ENCODE peak calls at places on chromosomes 2 and 18, in seven cellular contexts. G is cardiac muscle cell; V is psoas muscle; P is SK-N-SH; M is suprapubic skin; Y is CD8-positive, alpha-beta T cell; X is MM.1S. U is an unnamed sample.

GRCh38 chr2:239223330-239224248 is 177.2 kb downstream of the HDAC4 start:
- DNase-seq in X (no peak), P (no peak), G (no peak), M (peak), V (no peak), Y (no peak), U (no peak)

GRCh38 chr2:119311371-119311770 is 55.3 kb downstream of the C2orf76 start:
- DNase-seq in M (no peak), P (no peak), X (peak), V (no peak), G (peak), Y (no peak), U (no peak)

GRCh38 chr2:235534608-235535422 is 41.0 kb downstream of the AGAP1 start:
- DNase-seq in G (no peak), M (no peak), Y (no peak), V (no peak), X (no peak), P (no peak), U (no peak)

GRCh38 chr2:3483227-3483985 is 35.9 kb downstream of the ADI1 start:
- DNase-seq in Y (no peak), P (no peak), X (no peak), V (peak), M (peak), G (peak), U (peak)

GRCh38 chr2:230582851-230583283 is 129.8 kb upstream of the CAB39 start:
- DNase-seq in Y (no peak), V (no peak), P (no peak), M (no peak), G (no peak), X (no peak), U (no peak)

GRCh38 chr18:80159713-80160636 is 50.9 kb downstream of the ADNP2 start:
- DNase-seq in G (no peak), X (no peak), P (no peak), Y (peak), V (peak), M (no peak), U (no peak)

GRCh38 chr2:66515743-66516142 is 80.8 kb downstream of the MEIS1 start:
- DNase-seq in Y (no peak), P (no peak), X (no peak), G (no peak), M (no peak), V (no peak), U (no peak)

GRCh38 chr2:46387886-46388515 is 90.8 kb downstream of the EPAS1 start:
- DNase-seq in X (no peak), M (no peak), P (no peak), Y (no peak), G (no peak), V (no peak), U (no peak)

GRCh38 chr2:189830510-189830909 is 46.3 kb downstream of the PMS1 start:
- DNase-seq in Y (no peak), G (peak), M (no peak), X (no peak), P (no peak), V (no peak), U (no peak)

GRCh38 chr2:62344472-62344871 is 148.6 kb downstream of the B3GNT2 start:
- DNase-seq in G (no peak), Y (no peak), M (no peak), X (peak), V (no peak), P (no peak), U (no peak)

GRCh38 chr18:23963443-23964185 is 50.9 kb upstream of the TTC39C start:
- DNase-seq in M (no peak), Y (no peak), G (no peak), P (no peak), V (no peak), X (no peak), U (no peak)

GRCh38 chr2:150735894-150736498 is 248.5 kb upstream of the RND3 start:
- DNase-seq in P (no peak), M (no peak), Y (no peak), G (no peak), V (no peak), X (no peak), U (no peak)

GRCh38 chr18:8300749-8301148 is 308.5 kb upstream of the RAB12 start:
- DNase-seq in Y (no peak), M (no peak), G (no peak), V (no peak), X (no peak), P (no peak), U (no peak)

GRCh38 chr18:36653870-36654269 is 174.9 kb downstream of the TPGS2 start:
- DNase-seq in G (no peak), V (no peak), X (no peak), M (no peak), P (no peak), Y (no peak), U (no peak)

GRCh38 chr18:24734058-24734457 is 273.6 kb downstream of the HRH4 start:
- DNase-seq in G (peak), P (peak), V (no peak), X (no peak), Y (no peak), M (no peak), U (no peak)

GRCh38 chr18:9684901-9685738 is 23.0 kb upstream of the RAB31 start:
- DNase-seq in Y (no peak), X (no peak), P (no peak), G (no peak), M (no peak), V (no peak), U (no peak)

GRCh38 chr2:190583507-190584337 is 49.2 kb upstream of the NEMP2 start:
- DNase-seq in P (peak), X (no peak), V (peak), M (no peak), Y (no peak), G (no peak), U (no peak)

GRCh38 chr2:231046908-231047269 is 9.6 kb downstream of the C2orf72 start:
- DNase-seq in M (no peak), V (no peak), Y (no peak), P (no peak), X (no peak), G (no peak), U (no peak)

GRCh38 chr2:70248145-70248809 is at the start of gene TIA1:
- DNase-seq in P (peak), V (peak), Y (peak), X (peak), G (peak), M (peak), U (peak)

GRCh38 chr2:106827178-106827577 is 58.8 kb downstream of the ST6GAL2 start:
- DNase-seq in Y (no peak), M (no peak), V (no peak), X (no peak), P (no peak), G (no peak), U (no peak)

GRCh38 chr2:239178484-239178883 is 222.3 kb downstream of the HDAC4 start:
- DNase-seq in G (no peak), X (no peak), P (no peak), V (no peak), Y (no peak), M (peak), U (no peak)

GRCh38 chr2:223641062-223641461 is 38.9 kb upstream of the SCG2 start:
- DNase-seq in M (no peak), X (no peak), G (no peak), Y (no peak), V (no peak), P (peak), U (no peak)

GRCh38 chr2:71332413-71332866 is 858 bp downstream of the ZNF638 start:
- DNase-seq in M (no peak), V (no peak), X (no peak), P (no peak), Y (no peak), G (no peak), U (no peak)

GRCh38 chr2:23803275-23803964 is 123.5 kb downstream of the ATAD2B start:
- DNase-seq in M (no peak), V (no peak), Y (no peak), G (no peak), P (no peak), X (no peak), U (no peak)

GRCh38 chr2:10438688-10439087 is 9.4 kb downstream of the ODC1 start:
- DNase-seq in P (no peak), V (peak), X (no peak), M (no peak), Y (no peak), G (no peak), U (no peak)

GRCh38 chr2:10439185-10439879 is 8.8 kb downstream of the ODC1 start:
- DNase-seq in G (no peak), M (no peak), V (no peak), X (no peak), Y (no peak), P (no peak), U (no peak)

GRCh38 chr2:10439971-10440370 is 8.2 kb downstream of the ODC1 start:
- DNase-seq in P (no peak), X (no peak), M (no peak), G (no peak), Y (no peak), V (no peak), U (no peak)

GRCh38 chr2:10436711-10437110 is 11.4 kb downstream of the ODC1 start:
- DNase-seq in V (peak), P (no peak), Y (no peak), M (no peak), G (no peak), X (no peak), U (no peak)

GRCh38 chr2:10437806-10438205 is 10.3 kb downstream of the ODC1 start:
- DNase-seq in P (no peak), X (no peak), G (no peak), V (peak), Y (no peak), M (no peak), U (no peak)
- H3K27ac ChIP-seq in P (no peak), X (no peak), G (no peak), V (no peak), Y (no peak), M (no peak), U (no peak)

GRCh38 chr2:175883586-175884194 is 118.4 kb downstream of the LNPK start:
- DNase-seq in X (no peak), V (no peak), G (no peak), M (no peak), P (no peak), Y (no peak), U (no peak)
- TF ChIP-seq CTCF in X (no peak), V (no peak), G (no peak), M (no peak), P (no peak), Y (no peak), U (no peak)

GRCh38 chr2:55957142-55957541 is 33.6 kb upstream of the EFEMP1 start:
- DNase-seq in G (no peak), Y (no peak), X (no peak), M (no peak), V (no peak), P (no peak), U (no peak)

GRCh38 chr2:55952415-55952814 is 28.8 kb upstream of the EFEMP1 start:
- DNase-seq in Y (no peak), V (no peak), G (no peak), M (no peak), X (no peak), P (no peak), U (no peak)

GRCh38 chr2:55951533-55951932 is 28.0 kb upstream of the EFEMP1 start:
- DNase-seq in X (no peak), M (no peak), Y (no peak), V (no peak), G (no peak), P (no peak), U (no peak)

GRCh38 chr2:55958756-55959155 is 35.2 kb upstream of the EFEMP1 start:
- DNase-seq in X (no peak), V (no peak), P (no peak), Y (no peak), M (no peak), G (no peak), U (no peak)

GRCh38 chr2:55954306-55955035 is 30.9 kb upstream of the EFEMP1 start:
- DNase-seq in V (no peak), G (no peak), Y (no peak), M (no peak), X (no peak), P (no peak), U (no peak)
- H3K27ac ChIP-seq in V (no peak), G (no peak), Y (no peak), M (peak), X (no peak), P (no peak), U (peak)

GRCh38 chr2:112480540-112481049 is 1.4 kb upstream of the TTL start:
- DNase-seq in M (no peak), X (peak), Y (no peak), G (no peak), P (peak), V (no peak), U (no peak)
- TF ChIP-seq CTCF in M (no peak), X (no peak), Y (no peak), G (no peak), P (no peak), V (no peak), U (no peak)

GRCh38 chr2:31561823-31562222 is 18.9 kb downstream of the SRD5A2 start:
- DNase-seq in Y (no peak), P (no peak), X (no peak), V (no peak), G (no peak), M (no peak), U (no peak)

GRCh38 chr2:31553362-31553761 is 27.4 kb downstream of the SRD5A2 start:
- DNase-seq in V (no peak), Y (no peak), P (no peak), G (no peak), M (no peak), X (no peak), U (no peak)

GRCh38 chr2:31556921-31557320 is 23.8 kb downstream of the SRD5A2 start:
- DNase-seq in P (no peak), X (no peak), M (no peak), V (no peak), Y (no peak), G (no peak), U (no peak)

GRCh38 chr2:31558401-31559295 is 22.1 kb downstream of the SRD5A2 start:
- DNase-seq in M (peak), X (no peak), P (no peak), V (peak), G (no peak), Y (no peak), U (no peak)

DNA sequence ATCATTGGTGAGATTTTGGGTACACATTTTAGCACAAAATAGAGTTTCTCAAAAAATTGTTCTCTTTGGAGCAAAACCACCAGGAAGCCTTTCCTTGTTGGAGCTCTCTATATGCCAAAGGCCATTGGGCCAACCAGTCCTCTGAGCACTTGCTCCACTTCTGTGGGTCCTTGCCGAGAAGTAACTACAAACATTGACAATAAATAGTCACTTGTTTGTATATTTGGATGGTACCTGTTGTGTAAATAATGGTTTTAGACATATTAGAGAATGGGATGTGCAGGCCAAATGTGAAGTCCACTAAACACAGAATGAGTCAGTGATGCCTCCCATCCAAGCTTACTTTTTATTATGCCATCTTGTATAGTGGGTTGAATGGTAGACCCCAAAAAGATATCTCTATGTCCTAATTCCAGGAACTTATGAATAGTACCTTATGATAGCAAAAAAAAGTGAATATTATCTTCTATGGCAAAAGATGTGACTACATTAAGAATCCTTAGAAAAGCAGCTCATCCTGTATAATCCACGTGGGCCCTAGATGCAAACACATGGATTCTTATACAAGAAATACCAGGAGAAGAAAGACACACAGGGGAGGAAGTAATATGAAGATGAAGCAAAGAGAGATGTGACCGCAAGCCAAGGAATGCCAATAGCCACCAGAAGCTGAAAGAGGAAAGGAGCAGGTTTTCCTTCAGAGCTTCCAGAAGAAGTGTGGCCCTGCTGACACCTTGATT is 24.6 kb downstream of the SRD5A2 start:
- DNase-seq in Y (no peak), M (no peak), X (no peak), G (no peak), V (no peak), P (no peak), U (no peak)
- H3K27ac ChIP-seq in Y (no peak), M (no peak), X (no peak), G (no peak), V (no peak), P (no peak), U (no peak)

GRCh38 chr18:50194623-50195532 is at the start of gene MYO5B:
- DNase-seq in Y (peak), M (no peak), X (peak), V (peak), P (peak), G (peak), U (peak)
- TF ChIP-seq CTCF in Y (no peak), M (peak), X (peak), V (peak), P (peak), G (no peak), U (peak)

GRCh38 chr2:109164739-109165221 is 35.8 kb downstream of the SH3RF3 start:
- DNase-seq in G (no peak), Y (no peak), V (no peak), M (no peak), X (no peak), P (no peak), U (no peak)
- H3K27ac ChIP-seq in G (no peak), Y (no peak), V (peak), M (peak), X (no peak), P (peak), U (no peak)

GRCh38 chr18:13984080-13984479 is 68.7 kb upstream of the MC2R start:
- DNase-seq in P (no peak), Y (no peak), X (no peak), G (no peak), V (no peak), M (no peak), U (no peak)

GRCh38 chr18:13983506-13983905 is 68.2 kb upstream of the MC2R start:
- DNase-seq in Y (no peak), M (no peak), X (no peak), V (no peak), G (no peak), P (no peak), U (no peak)

GRCh38 chr18:13987956-13988355 is 72.6 kb upstream of the MC2R start:
- DNase-seq in Y (no peak), V (no peak), P (no peak), G (no peak), M (no peak), X (no peak), U (no peak)

GRCh38 chr18:13982136-13982535 is 66.8 kb upstream of the MC2R start:
- DNase-seq in M (no peak), P (peak), G (peak), V (no peak), X (no peak), Y (no peak), U (no peak)
- TF ChIP-seq CTCF in M (no peak), P (no peak), G (no peak), V (no peak), X (no peak), Y (no peak), U (no peak)

GRCh38 chr2:121346407-121346806 is 61.4 kb upstream of the TFCP2L1 start:
- DNase-seq in Y (no peak), X (no peak), V (no peak), P (no peak), G (no peak), M (no peak), U (no peak)

GRCh38 chr2:121345101-121345500 is 60.1 kb upstream of the TFCP2L1 start:
- DNase-seq in P (no peak), V (no peak), G (no peak), X (no peak), M (no peak), Y (no peak), U (no peak)

GRCh38 chr2:121348128-121348740 is 63.2 kb upstream of the TFCP2L1 start:
- DNase-seq in G (no peak), P (no peak), M (no peak), Y (no peak), V (no peak), X (no peak), U (no peak)

GRCh38 chr2:121346886-121347285 is 61.9 kb upstream of the TFCP2L1 start:
- DNase-seq in V (no peak), X (no peak), P (no peak), G (no peak), M (no peak), Y (no peak), U (no peak)

DNA sequence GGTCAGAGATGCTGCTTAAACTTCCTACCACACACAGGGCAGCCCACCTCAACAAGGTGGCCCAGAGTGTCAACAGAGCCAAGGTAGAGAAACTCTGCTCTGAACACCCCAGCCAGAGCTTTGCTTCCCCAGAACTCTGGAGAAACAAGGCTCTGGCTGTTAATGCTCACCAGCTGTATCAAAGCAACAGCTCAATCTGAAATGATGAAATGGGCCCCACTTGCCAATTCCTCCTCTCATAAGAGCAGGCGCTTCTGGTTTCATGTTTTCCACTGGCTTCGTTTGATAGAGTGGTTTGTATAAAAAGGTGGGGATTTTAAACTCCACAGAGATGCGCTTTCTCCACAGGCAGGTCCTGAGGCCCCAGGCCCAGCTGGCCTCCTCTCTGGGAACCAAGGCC is 60.9 kb upstream of the TFCP2L1 start:
- DNase-seq in P (no peak), V (no peak), Y (no peak), M (no peak), G (no peak), X (no peak), U (no peak)
- H3K27ac ChIP-seq in P (no peak), V (peak), Y (no peak), M (peak), G (no peak), X (no peak), U (no peak)